ENCODE peak calls at places on chromosomes 13 and 19, in seven cellular contexts. S, N, X, M, A, L and H are unnamed samples.

GRCh38 chr19:43699506-43700367 is 16.1 kb upstream of the IRGC start:
- DNase-seq in S (no peak), N (peak; percentile 51), X (no peak), M (no peak), A (no peak), L (peak; percentile 89), H (peak; percentile 52)

GRCh38 chr13:38899581-38899980 is 91.0 kb downstream of the STOML3 start:
- DNase-seq in S (no peak), N (no peak), X (no peak), M (no peak), A (no peak), L (no peak), H (no peak)

GRCh38 chr19:15810335-15810734 is 5.1 kb downstream of the OR10H1 start:
- DNase-seq in S (no peak), N (peak; percentile 35), X (no peak), M (no peak), A (no peak), L (no peak), H (no peak)

GRCh38 chr13:23671902-23672301 is 101.7 kb downstream of the TNFRSF19 start:
- DNase-seq in S (no peak), N (no peak), X (no peak), M (no peak), A (no peak), L (no peak), H (no peak)

GRCh38 chr19:56477429-56478338 is 539 bp upstream of the ZNF667 start:
- DNase-seq in S (peak; percentile 98), N (peak; percentile 87), X (peak; percentile 81), M (peak; percentile 86), A (no peak), L (peak; percentile 86), H (no peak)

GRCh38 chr19:40521276-40521675 is 54.5 kb downstream of the SPTBN4 start:
- DNase-seq in S (no peak), N (no peak), X (no peak), M (no peak), A (no peak), L (no peak), H (no peak)

GRCh38 chr13:113749507-113749906 is 9.5 kb upstream of the TMEM255B start:
- DNase-seq in S (no peak), N (no peak), X (no peak), M (no peak), A (no peak), L (no peak), H (no peak)

GRCh38 chr13:32659736-32660135 is 73.5 kb downstream of the PDS5B start:
- DNase-seq in S (no peak), N (no peak), X (no peak), M (no peak), A (no peak), L (no peak), H (no peak)

GRCh38 chr19:39582442-39582841 is 19.9 kb upstream of the LGALS13 start:
- DNase-seq in S (no peak), N (no peak), X (no peak), M (no peak), A (no peak), L (no peak), H (no peak)

GRCh38 chr13:30847697-30848307 is 58.3 kb upstream of the MEDAG start:
- DNase-seq in S (no peak), N (no peak), X (no peak), M (peak; percentile 82), A (peak; percentile 61), L (no peak), H (no peak)

GRCh38 chr19:38062959-38063786 is 156.2 kb downstream of the SIPA1L3 start:
- DNase-seq in S (no peak), N (no peak), X (no peak), M (no peak), A (no peak), L (no peak), H (peak; percentile 14)